ENCODE peak calls at places on chromosomes 6 and 20, in nine cellular contexts. Z, S, F, D, Y, H, B, E and G are unnamed samples.

GRCh38 chr20:20217626-20218025 is 150.3 kb upstream of the INSM1 start:
- DNase-seq in Z (no peak), S (no peak), F (no peak), D (no peak), Y (no peak), H (no peak), B (no peak), E (no peak), G (no peak)

GRCh38 chr6:37776546-37776945 is 43.0 kb upstream of the ZFAND3 start:
- DNase-seq in Z (no peak), S (no peak), F (no peak), D (no peak), Y (no peak), H (no peak), B (no peak), E (no peak), G (no peak)

GRCh38 chr6:36334832-36335459 is 1.7 kb downstream of the BNIP5 start:
- DNase-seq in Z (no peak), S (no peak), F (no peak), D (no peak), Y (no peak), H (no peak), B (peak), E (no peak), G (no peak)

GRCh38 chr6:151317206-151317994 is 74.0 kb downstream of the ZBTB2 start:
- DNase-seq in Z (no peak), S (no peak), F (no peak), D (peak), Y (no peak), H (peak), B (peak), E (no peak), G (no peak)

GRCh38 chr20:36344517-36345132 is 38.5 kb downstream of the DLGAP4 start:
- DNase-seq in Z (peak), S (peak), F (peak), D (peak), Y (no peak), H (peak), B (peak), E (no peak), G (peak)

GRCh38 chr20:52130406-52130805 is 61.2 kb downstream of the ZFP64 start:
- DNase-seq in Z (no peak), S (no peak), F (no peak), D (peak), Y (no peak), H (no peak), B (no peak), E (no peak), G (no peak)

GRCh38 chr20:54560357-54560756 is 85.0 kb downstream of the DOK5 start:
- DNase-seq in Z (no peak), S (no peak), F (no peak), D (peak), Y (no peak), H (no peak), B (no peak), E (no peak), G (no peak)

GRCh38 chr6:111087106-111087835 is at the start of gene SLC16A10:
- DNase-seq in Z (peak), S (peak), F (peak), D (peak), Y (peak), H (peak), B (no peak), E (peak), G (peak)

GRCh38 chr6:37783025-37783825 is 36.3 kb upstream of the ZFAND3 start:
- DNase-seq in Z (no peak), S (peak), F (peak), D (peak), Y (no peak), H (no peak), B (no peak), E (peak), G (peak)

GRCh38 chr6:44025226-44025625 is 102.0 kb downstream of the MRPL14 start:
- DNase-seq in Z (no peak), S (no peak), F (no peak), D (no peak), Y (no peak), H (no peak), B (peak), E (no peak), G (no peak)

GRCh38 chr20:14446446-14446845 is 109.0 kb upstream of the FLRT3 start:
- DNase-seq in Z (no peak), S (no peak), F (no peak), D (no peak), Y (no peak), H (no peak), B (peak), E (no peak), G (no peak)

GRCh38 chr20:6705920-6706500 is 61.5 kb upstream of the BMP2 start:
- DNase-seq in Z (no peak), S (no peak), F (no peak), D (no peak), Y (no peak), H (no peak), B (peak), E (no peak), G (no peak)

GRCh38 chr6:168417158-168417557 is 23.8 kb upstream of the SMOC2 start:
- DNase-seq in Z (no peak), S (no peak), F (no peak), D (no peak), Y (no peak), H (no peak), B (no peak), E (no peak), G (peak)

GRCh38 chr6:142692942-142693341 is 252.0 kb downstream of the HIVEP2 start:
- DNase-seq in Z (peak), S (peak), F (peak), D (peak), Y (peak), H (peak), B (peak), E (peak), G (peak)

GRCh38 chr20:1894471-1894950 is 696 bp upstream of the SIRPA start:
- DNase-seq in Z (no peak), S (peak), F (peak), D (peak), Y (no peak), H (peak), B (no peak), E (peak), G (peak)

GRCh38 chr6:48048460-48049146 is 62.4 kb downstream of the PTCHD4 start:
- DNase-seq in Z (no peak), S (no peak), F (no peak), D (no peak), Y (no peak), H (no peak), B (no peak), E (no peak), G (no peak)

GRCh38 chr6:106612956-106613516 is 16.3 kb downstream of the RTN4IP1 start:
- DNase-seq in Z (no peak), S (no peak), F (no peak), D (no peak), Y (no peak), H (no peak), B (peak), E (no peak), G (no peak)

GRCh38 chr6:123940551-123940950 is 136.9 kb downstream of the NKAIN2 start:
- DNase-seq in Z (no peak), S (no peak), F (no peak), D (no peak), Y (no peak), H (no peak), B (no peak), E (no peak), G (no peak)

GRCh38 chr6:52900536-52900935 is 9.0 kb downstream of the GSTA3 start:
- DNase-seq in Z (no peak), S (no peak), F (no peak), D (no peak), Y (no peak), H (no peak), B (no peak), E (no peak), G (no peak)

GRCh38 chr6:108589244-108589730 is 28.6 kb downstream of the FOXO3 start:
- DNase-seq in Z (no peak), S (peak), F (peak), D (peak), Y (no peak), H (no peak), B (peak), E (no peak), G (peak)

GRCh38 chr6:37646097-37646864 is 51.4 kb downstream of the MDGA1 start:
- DNase-seq in Z (no peak), S (no peak), F (no peak), D (no peak), Y (no peak), H (no peak), B (no peak), E (no peak), G (no peak)

GRCh38 chr6:37077459-37078296 is 72.2 kb downstream of the FGD2 start:
- DNase-seq in Z (no peak), S (no peak), F (peak), D (peak), Y (no peak), H (no peak), B (no peak), E (no peak), G (peak)

GRCh38 chr20:45701873-45702272 is at the start of gene WFDC13:
- DNase-seq in Z (no peak), S (no peak), F (no peak), D (no peak), Y (no peak), H (no peak), B (no peak), E (no peak), G (no peak)

GRCh38 chr20:48236485-48237055 is 451.3 kb upstream of the SULF2 start:
- DNase-seq in Z (no peak), S (no peak), F (no peak), D (no peak), Y (no peak), H (no peak), B (peak), E (no peak), G (no peak)

GRCh38 chr20:56609321-56609720 is 19.8 kb upstream of the TFAP2C start:
- DNase-seq in Z (no peak), S (no peak), F (no peak), D (no peak), Y (no peak), H (no peak), B (no peak), E (no peak), G (no peak)

GRCh38 chr6:144710207-144710606 is 425.1 kb downstream of the UTRN start:
- DNase-seq in Z (no peak), S (no peak), F (no peak), D (peak), Y (no peak), H (peak), B (peak), E (no peak), G (no peak)

GRCh38 chr6:811806-812205 is 118.9 kb upstream of the EXOC2 start:
- DNase-seq in Z (no peak), S (no peak), F (no peak), D (no peak), Y (no peak), H (no peak), B (no peak), E (no peak), G (no peak)

GRCh38 chr6:43420012-43420411 is 7.3 kb upstream of the ABCC10 start:
- DNase-seq in Z (no peak), S (no peak), F (no peak), D (no peak), Y (no peak), H (no peak), B (no peak), E (no peak), G (no peak)